ENCODE peak calls at places on chromosomes 3 and 15, in eight cellular contexts. H, Q, L, D, G, Z, C and B are unnamed samples.

GRCh38 chr15:79872358-79873017 is 24.3 kb downstream of the MTHFS start:
- DNase-seq in H (no peak), Q (no peak), L (no peak), D (no peak), G (no peak), Z (peak; percentile 39), C (peak; percentile 84), B (no peak)

GRCh38 chr3:82055792-82056191 is 294.3 kb upstream of the GBE1 start:
- DNase-seq in H (no peak), Q (no peak), L (no peak), D (no peak), G (no peak), Z (no peak), C (no peak), B (no peak)

GRCh38 chr3:414063-414462 is 217.5 kb downstream of the CHL1 start:
- DNase-seq in H (peak; percentile 29), Q (no peak), L (no peak), D (no peak), G (peak; percentile 13), Z (no peak), C (peak; percentile 10), B (peak; percentile 43)

GRCh38 chr15:63234479-63234878 is 42.9 kb upstream of the APH1B start:
- DNase-seq in H (no peak), Q (no peak), L (peak; percentile 45), D (no peak), G (no peak), Z (no peak), C (no peak), B (no peak)

GRCh38 chr3:71066356-71066755 is 517.2 kb downstream of the FOXP1 start:
- DNase-seq in H (no peak), Q (peak; percentile 40), L (no peak), D (no peak), G (no peak), Z (no peak), C (peak; percentile 61), B (peak; percentile 66)

GRCh38 chr15:63763476-63764123 is 70.1 kb downstream of the HERC1 start:
- DNase-seq in H (no peak), Q (no peak), L (no peak), D (no peak), G (peak; percentile 13), Z (no peak), C (peak; percentile 59), B (no peak)

GRCh38 chr3:72087420-72087819 is 302.5 kb upstream of the PROK2 start:
- DNase-seq in H (no peak), Q (no peak), L (no peak), D (no peak), G (no peak), Z (no peak), C (no peak), B (no peak)

GRCh38 chr3:110608566-110608965 is 463.1 kb upstream of the NECTIN3 start:
- DNase-seq in H (no peak), Q (no peak), L (peak; percentile 44), D (no peak), G (no peak), Z (no peak), C (no peak), B (no peak)

GRCh38 chr15:100383302-100384107 is 41.7 kb upstream of the ADAMTS17 start:
- DNase-seq in H (peak; percentile 12), Q (no peak), L (no peak), D (peak; percentile 0), G (peak; percentile 19), Z (peak; percentile 48), C (peak; percentile 63), B (peak; percentile 17)

GRCh38 chr3:11131371-11131770 is 22.9 kb upstream of the HRH1 start:
- DNase-seq in H (no peak), Q (no peak), L (no peak), D (no peak), G (no peak), Z (no peak), C (no peak), B (no peak)